ENCODE peak calls at places on chromosomes 4 and X, in six cellular contexts. U, V, Q, N, A and X are unnamed samples.
A peak's percentile ranks its signal among the peaks of the same experiment; 100 is the strongest.

GRCh38 chr4:8905773-8906667 is 34.4 kb upstream of the HMX1 start:
- DNase-seq in N (no peak), V (no peak), A (no peak), U (no peak), Q (no peak), X (no peak)

GRCh38 chr4:39792529-39792928 is 94.6 kb downstream of the UBE2K start:
- DNase-seq in N (no peak), U (no peak), Q (no peak), A (no peak), V (no peak), X (no peak)

GRCh38 chr4:55321707-55322264 is 24.3 kb upstream of the SRD5A3 start:
- DNase-seq in V (no peak), A (peak; percentile 23), U (peak; percentile 76), Q (peak; percentile 55), N (peak; percentile 71), X (peak; percentile 62)

GRCh38 chrX:46643636-46644035 is 70.1 kb downstream of the CHST7 start:
- DNase-seq in A (no peak), U (no peak), V (no peak), N (no peak), Q (no peak), X (no peak)

GRCh38 chr4:38687571-38688011 is 23.6 kb downstream of the KLF3 start:
- DNase-seq in A (no peak), N (no peak), U (no peak), Q (no peak), V (no peak), X (no peak)

GRCh38 chr4:24729041-24729730 is 66.2 kb upstream of the SOD3 start:
- DNase-seq in Q (no peak), N (no peak), V (no peak), U (no peak), A (no peak), X (no peak)

GRCh38 chr4:91958651-91959050 is 345.1 kb upstream of the GRID2 start:
- DNase-seq in N (peak; percentile 0), V (no peak), Q (no peak), A (no peak), U (no peak), X (peak; percentile 0)

GRCh38 chrX:11113731-11114130 is 2.6 kb downstream of the HCCS start:
- DNase-seq in A (no peak), Q (no peak), N (no peak), V (no peak), U (no peak), X (no peak)

GRCh38 chrX:133474559-133474958 is 59.3 kb upstream of the GPC4 start:
- DNase-seq in A (no peak), N (no peak), V (no peak), U (no peak), Q (no peak), X (no peak)

GRCh38 chrX:10484683-10485247 is 135.6 kb downstream of the MID1 start:
- DNase-seq in U (no peak), A (no peak), N (no peak), Q (no peak), V (no peak), X (no peak)

GRCh38 chr4:39308576-39308975 is 57.6 kb downstream of the RFC1 start:
- DNase-seq in N (no peak), A (no peak), V (no peak), U (no peak), Q (no peak), X (no peak)

GRCh38 chrX:70979136-70979762 is 48.4 kb upstream of the SLC7A3 start:
- DNase-seq in Q (peak; percentile 5), A (no peak), V (no peak), N (no peak), U (peak; percentile 1), X (no peak)

GRCh38 chr4:71584654-71585053 is 199.2 kb downstream of the GC start:
- DNase-seq in Q (no peak), V (no peak), N (no peak), U (no peak), A (no peak), X (no peak)

GRCh38 chrX:149570668-149571067 is 16.6 kb downstream of the MAGEA9B start:
- DNase-seq in V (no peak), Q (peak; percentile 39), N (no peak), A (no peak), U (no peak), X (no peak)

GRCh38 chr4:156685308-156685707 is 286.3 kb downstream of the PDGFC start:
- DNase-seq in A (no peak), Q (no peak), V (no peak), U (no peak), N (no peak), X (no peak)

GRCh38 chrX:110741213-110741796 is 54.3 kb downstream of the CHRDL1 start:
- DNase-seq in U (no peak), N (no peak), Q (peak; percentile 32), V (no peak), A (no peak), X (no peak)

GRCh38 chr4:140688711-140689598 is 67.2 kb downstream of the TBC1D9 start:
- DNase-seq in V (no peak), U (no peak), A (no peak), Q (no peak), N (no peak), X (no peak)

GRCh38 chrX:9595131-9595530 is 130.3 kb downstream of the TBL1X start:
- DNase-seq in V (no peak), N (no peak), Q (no peak), A (no peak), U (no peak), X (no peak)

GRCh38 chr4:19776021-19776459 is 475.7 kb upstream of the SLIT2 start:
- DNase-seq in A (no peak), Q (peak; percentile 34), N (no peak), U (no peak), V (no peak), X (no peak)

GRCh38 chrX:39883664-39884063 is 214.1 kb downstream of the BCOR start:
- DNase-seq in N (no peak), U (peak; percentile 29), A (no peak), Q (no peak), V (peak; percentile 26), X (no peak)

GRCh38 chrX:11567528-11568220 is 98.0 kb downstream of the ARHGAP6 start:
- DNase-seq in A (no peak), U (no peak), V (no peak), Q (no peak), N (no peak), X (no peak)